ENCODE peak calls at places on chromosomes 2 and 18, in four cellular contexts. One of them, this sample, is unnamed.

GRCh38 chr2:187497140-187497539 is 49.1 kb upstream of the CALCRL start:
- DNase-seq in cardiac fibroblast: no peak
- DNase-seq in transverse colon: no peak
- DNase-seq in heart left ventricle: no peak
- DNase-seq in this sample: no peak

GRCh38 chr2:104452558-104452957 is 401.4 kb upstream of the POU3F3 start:
- DNase-seq in cardiac fibroblast: no peak
- DNase-seq in transverse colon: no peak
- DNase-seq in heart left ventricle: no peak
- DNase-seq in this sample: no peak

GRCh38 chr2:233404227-233404626 is 49.9 kb downstream of the DGKD start:
- DNase-seq in cardiac fibroblast: peak
- DNase-seq in transverse colon: peak
- DNase-seq in heart left ventricle: no peak
- DNase-seq in this sample: peak

GRCh38 chr2:240426797-240427721 is 8.4 kb upstream of the GPC1 start:
- DNase-seq in cardiac fibroblast: peak
- DNase-seq in transverse colon: no peak
- DNase-seq in heart left ventricle: no peak
- DNase-seq in this sample: peak

GRCh38 chr2:168962636-168963035 is 61.5 kb downstream of the G6PC2 start:
- DNase-seq in cardiac fibroblast: peak
- DNase-seq in transverse colon: no peak
- DNase-seq in heart left ventricle: no peak
- DNase-seq in this sample: no peak

GRCh38 chr2:126894585-126895182 is 4.0 kb upstream of the TEX51 start:
- DNase-seq in cardiac fibroblast: no peak
- DNase-seq in transverse colon: no peak
- DNase-seq in heart left ventricle: no peak
- DNase-seq in this sample: no peak

GRCh38 chr2:12469053-12469625 is 247.6 kb upstream of the TRIB2 start:
- DNase-seq in cardiac fibroblast: peak
- DNase-seq in transverse colon: no peak
- DNase-seq in heart left ventricle: no peak
- DNase-seq in this sample: no peak

GRCh38 chr2:96526615-96527014 is 9.9 kb upstream of the ARID5A start:
- DNase-seq in cardiac fibroblast: no peak
- DNase-seq in transverse colon: no peak
- DNase-seq in heart left ventricle: no peak
- DNase-seq in this sample: no peak

GRCh38 chr2:216516730-216517350 is 18.2 kb downstream of the RPL37A start:
- DNase-seq in cardiac fibroblast: peak
- DNase-seq in transverse colon: no peak
- DNase-seq in heart left ventricle: no peak
- DNase-seq in this sample: peak

GRCh38 chr18:48279312-48279711 is 129.9 kb downstream of the ZBTB7C start:
- DNase-seq in cardiac fibroblast: no peak
- DNase-seq in transverse colon: no peak
- DNase-seq in heart left ventricle: no peak
- DNase-seq in this sample: no peak

GRCh38 chr2:28639836-28640235 is 111.8 kb upstream of the PPP1CB start:
- DNase-seq in cardiac fibroblast: no peak
- DNase-seq in transverse colon: peak
- DNase-seq in heart left ventricle: no peak
- DNase-seq in this sample: peak

GRCh38 chr2:228507870-228508269 is 326.4 kb upstream of the SPHKAP start:
- DNase-seq in cardiac fibroblast: peak
- DNase-seq in transverse colon: no peak
- DNase-seq in heart left ventricle: no peak
- DNase-seq in this sample: no peak

GRCh38 chr2:157596992-157597681 is 31.5 kb downstream of the ACVR1C start:
- DNase-seq in cardiac fibroblast: peak
- DNase-seq in transverse colon: no peak
- DNase-seq in heart left ventricle: peak
- DNase-seq in this sample: no peak

GRCh38 chr18:44856157-44856556 is 175.5 kb downstream of the SETBP1 start:
- DNase-seq in cardiac fibroblast: no peak
- DNase-seq in transverse colon: no peak
- DNase-seq in heart left ventricle: no peak
- DNase-seq in this sample: peak

GRCh38 chr2:5385596-5385995 is 306.6 kb upstream of the SOX11 start:
- DNase-seq in cardiac fibroblast: no peak
- DNase-seq in transverse colon: no peak
- DNase-seq in heart left ventricle: no peak
- DNase-seq in this sample: no peak

GRCh38 chr18:73948497-73948896 is 199.1 kb downstream of the FBXO15 start:
- DNase-seq in cardiac fibroblast: peak
- DNase-seq in transverse colon: no peak
- DNase-seq in heart left ventricle: no peak
- DNase-seq in this sample: peak

GRCh38 chr18:30376515-30376914 is 666.0 kb downstream of the DSC3 start:
- DNase-seq in cardiac fibroblast: no peak
- DNase-seq in transverse colon: no peak
- DNase-seq in heart left ventricle: no peak
- DNase-seq in this sample: no peak

GRCh38 chr2:26679857-26680256 is 12.7 kb upstream of the KCNK3 start:
- DNase-seq in cardiac fibroblast: no peak
- DNase-seq in transverse colon: no peak
- DNase-seq in heart left ventricle: no peak
- DNase-seq in this sample: no peak

GRCh38 chr2:172597191-172597842 is 41.4 kb downstream of the PDK1 start:
- DNase-seq in cardiac fibroblast: no peak
- DNase-seq in transverse colon: no peak
- DNase-seq in heart left ventricle: no peak
- DNase-seq in this sample: no peak

GRCh38 chr2:118185210-118186109 is 97.2 kb downstream of the INSIG2 start:
- DNase-seq in cardiac fibroblast: peak
- DNase-seq in transverse colon: peak
- DNase-seq in heart left ventricle: peak
- DNase-seq in this sample: peak

GRCh38 chr2:174835797-174836255 is 71.6 kb upstream of the CHRNA1 start:
- DNase-seq in cardiac fibroblast: peak
- DNase-seq in transverse colon: no peak
- DNase-seq in heart left ventricle: no peak
- DNase-seq in this sample: peak

DNA sequence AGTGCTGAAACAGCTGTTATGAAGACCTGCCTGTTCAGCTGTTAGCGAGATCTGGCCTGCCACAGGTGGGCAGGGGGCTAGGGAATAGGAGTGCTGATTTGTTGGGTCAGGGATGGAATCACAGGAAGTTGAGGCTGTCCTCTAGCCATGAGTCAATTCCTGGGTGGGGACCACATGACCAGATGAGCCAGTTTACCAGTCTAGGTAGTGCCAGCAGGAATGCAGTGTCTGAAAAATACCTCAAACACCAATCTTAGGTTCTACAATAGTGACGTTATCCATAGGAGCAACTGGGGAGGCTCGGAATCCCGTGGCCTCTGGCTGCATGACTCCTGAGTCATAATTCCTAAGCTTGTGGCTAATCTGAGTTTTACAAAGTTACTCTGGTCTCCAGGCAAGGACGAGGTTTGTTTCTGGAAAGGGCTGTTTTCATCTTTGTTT is 44.9 kb downstream of the DYSF start:
- DNase-seq in cardiac fibroblast: peak
- DNase-seq in transverse colon: no peak
- DNase-seq in heart left ventricle: no peak
- DNase-seq in this sample: peak
- H3K4me3 ChIP-seq in cardiac fibroblast: no peak
- H3K4me3 ChIP-seq in transverse colon: no peak
- H3K4me3 ChIP-seq in heart left ventricle: no peak
- H3K4me3 ChIP-seq in this sample: no peak

GRCh38 chr2:218260742-218261423 is at the start of gene GPBAR1:
- DNase-seq in cardiac fibroblast: no peak
- DNase-seq in transverse colon: peak
- DNase-seq in heart left ventricle: peak
- DNase-seq in this sample: no peak
- TF ChIP-seq CTCF in cardiac fibroblast: no peak
- TF ChIP-seq CTCF in transverse colon: no peak
- TF ChIP-seq CTCF in heart left ventricle: no peak
- TF ChIP-seq CTCF in this sample: peak

GRCh38 chr2:226656367-226656766 is 143.3 kb downstream of the IRS1 start:
- DNase-seq in cardiac fibroblast: peak
- DNase-seq in transverse colon: no peak
- DNase-seq in heart left ventricle: no peak
- DNase-seq in this sample: no peak
- H3K4me3 ChIP-seq in cardiac fibroblast: no peak
- H3K4me3 ChIP-seq in transverse colon: no peak
- H3K4me3 ChIP-seq in heart left ventricle: no peak
- H3K4me3 ChIP-seq in this sample: no peak

GRCh38 chr2:45610281-45611019 is 617 bp downstream of the SRBD1 start:
- DNase-seq in cardiac fibroblast: peak
- DNase-seq in transverse colon: peak
- DNase-seq in heart left ventricle: peak
- DNase-seq in this sample: peak
- TF ChIP-seq CTCF in cardiac fibroblast: peak
- TF ChIP-seq CTCF in transverse colon: peak
- TF ChIP-seq CTCF in heart left ventricle: peak
- TF ChIP-seq CTCF in this sample: peak

DNA sequence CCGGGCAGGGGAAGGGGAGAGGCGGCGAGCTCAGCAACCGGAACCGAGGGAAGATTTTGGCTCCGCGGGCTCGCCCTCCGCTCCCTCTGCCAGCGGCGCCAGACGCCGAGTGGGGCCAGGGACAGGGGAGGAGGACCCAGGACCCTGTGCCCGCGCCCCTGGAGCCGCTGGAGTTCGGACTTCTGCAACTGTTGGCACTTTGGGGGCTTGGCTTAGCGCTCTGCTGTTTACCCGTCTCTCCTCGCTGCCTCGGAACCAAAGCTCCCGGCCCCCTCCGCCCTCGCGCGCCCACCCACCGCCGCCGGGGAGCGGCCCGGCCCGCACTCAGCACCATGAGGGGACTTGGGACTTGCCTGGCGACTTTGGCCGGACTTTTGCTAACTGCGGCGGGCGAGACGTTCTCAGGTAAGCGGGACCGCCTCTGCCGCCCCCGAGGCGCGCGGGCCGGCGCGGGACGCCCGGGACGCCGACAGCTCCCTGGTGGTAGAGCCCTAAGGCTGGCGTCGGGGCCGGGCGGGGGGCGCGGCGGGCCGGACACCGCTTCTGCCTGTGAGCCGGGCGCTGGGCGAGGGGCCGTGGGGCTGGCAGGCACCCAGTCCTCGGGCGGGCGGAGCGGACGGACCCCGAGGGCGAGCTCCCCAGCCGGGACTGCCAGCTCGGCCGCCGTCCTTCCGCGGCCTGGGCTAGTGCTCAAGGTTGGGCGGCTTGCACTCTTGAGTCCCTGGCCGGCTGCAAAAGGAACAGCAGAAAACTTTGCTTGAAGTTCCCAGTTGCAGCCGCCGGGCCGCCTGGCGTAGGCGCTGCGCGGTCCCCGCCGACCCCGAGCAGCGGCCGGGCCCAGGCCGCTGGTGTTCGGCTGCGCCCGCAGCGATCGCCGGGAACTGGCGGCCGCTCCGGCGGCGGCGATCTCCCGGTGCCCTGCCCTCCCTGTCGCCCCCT is 640 bp downstream of the PTPRM start:
- DNase-seq in cardiac fibroblast: peak
- DNase-seq in transverse colon: peak
- DNase-seq in heart left ventricle: peak
- DNase-seq in this sample: peak
- H3K4me3 ChIP-seq in cardiac fibroblast: peak
- H3K4me3 ChIP-seq in transverse colon: peak
- H3K4me3 ChIP-seq in heart left ventricle: peak
- H3K4me3 ChIP-seq in this sample: peak

DNA sequence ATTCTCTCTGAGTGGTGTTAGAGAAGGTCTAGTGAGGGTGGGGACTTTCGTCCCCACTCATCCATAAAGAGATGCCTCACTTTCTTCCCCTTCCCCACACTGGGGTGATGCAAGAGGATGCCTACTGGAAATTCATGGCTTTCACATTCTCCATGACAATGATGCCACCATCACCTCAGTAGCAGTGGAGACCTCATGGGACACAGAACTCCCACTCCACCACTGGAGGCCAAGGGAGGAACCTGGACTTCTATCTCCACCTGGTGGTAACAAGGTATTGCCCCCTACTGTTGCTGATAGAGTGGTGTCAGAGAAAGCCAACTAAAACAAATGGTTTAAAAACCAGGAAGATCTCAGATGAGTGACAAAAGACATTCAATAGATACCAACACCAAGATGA is 110.9 kb downstream of the INHBB start:
- DNase-seq in cardiac fibroblast: no peak
- DNase-seq in transverse colon: no peak
- DNase-seq in heart left ventricle: no peak
- DNase-seq in this sample: no peak
- TF ChIP-seq CTCF in cardiac fibroblast: no peak
- TF ChIP-seq CTCF in transverse colon: no peak
- TF ChIP-seq CTCF in heart left ventricle: no peak
- TF ChIP-seq CTCF in this sample: no peak

GRCh38 chr18:10559566-10560456 is 34.0 kb downstream of the NAPG start:
- DNase-seq in cardiac fibroblast: no peak
- DNase-seq in transverse colon: no peak
- DNase-seq in heart left ventricle: peak
- DNase-seq in this sample: no peak
- H3K4me3 ChIP-seq in cardiac fibroblast: peak
- H3K4me3 ChIP-seq in transverse colon: peak
- H3K4me3 ChIP-seq in heart left ventricle: peak
- H3K4me3 ChIP-seq in this sample: peak

GRCh38 chr2:144776766-144777165 is 256.8 kb upstream of the ZEB2 start:
- DNase-seq in cardiac fibroblast: peak
- DNase-seq in transverse colon: no peak
- DNase-seq in heart left ventricle: no peak
- DNase-seq in this sample: no peak

GRCh38 chr2:144785253-144785652 is 265.3 kb upstream of the ZEB2 start:
- DNase-seq in cardiac fibroblast: no peak
- DNase-seq in transverse colon: no peak
- DNase-seq in heart left ventricle: no peak
- DNase-seq in this sample: no peak

DNA sequence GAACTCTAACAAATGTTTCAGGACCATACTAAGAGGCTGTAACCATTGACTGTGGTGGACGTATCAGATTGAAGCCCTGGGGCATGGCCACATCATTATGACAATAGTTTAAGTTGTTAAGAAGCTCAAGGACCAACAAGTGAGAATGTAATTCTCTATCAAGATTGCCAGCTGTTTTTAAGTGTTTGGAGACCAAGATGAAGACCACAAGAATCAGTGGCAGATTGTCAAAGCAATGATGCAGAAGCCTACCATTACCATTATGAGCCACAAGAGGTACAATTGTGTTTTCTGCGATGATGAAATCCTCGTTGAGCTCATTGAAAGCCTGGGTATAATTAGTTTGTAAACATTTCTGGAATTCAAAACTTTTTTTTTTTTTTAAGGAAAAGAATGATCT is 261.1 kb upstream of the ZEB2 start:
- DNase-seq in cardiac fibroblast: peak
- DNase-seq in transverse colon: no peak
- DNase-seq in heart left ventricle: no peak
- DNase-seq in this sample: peak
- TF ChIP-seq CTCF in cardiac fibroblast: no peak
- TF ChIP-seq CTCF in transverse colon: no peak
- TF ChIP-seq CTCF in heart left ventricle: no peak
- TF ChIP-seq CTCF in this sample: no peak

GRCh38 chr2:222673883-222674282 is 2.4 kb downstream of the MOGAT1 start:
- DNase-seq in cardiac fibroblast: no peak
- DNase-seq in transverse colon: no peak
- DNase-seq in heart left ventricle: no peak
- DNase-seq in this sample: no peak
- H3K4me3 ChIP-seq in cardiac fibroblast: no peak
- H3K4me3 ChIP-seq in transverse colon: no peak
- H3K4me3 ChIP-seq in heart left ventricle: no peak
- H3K4me3 ChIP-seq in this sample: no peak